ENCODE peak calls at places on chromosome 13, in five cellular contexts. P is activated CD4-positive, alpha-beta T cell treated with anti-CD3 and anti-CD28 coated beads for 1 hour; Q is NCI-H1092; O is thoracic aorta; K is stimulated activated CD8-positive, alpha-beta memory T cell treated with anti-CD3 and anti-CD28 coated beads, Interleukin-12 subunit alpha, Interleukin-12 subunit beta, amount 100 ng/mL, for 1 hour. I is an unnamed sample.

GRCh38 chr13:41767801-41768200 is 193.1 kb downstream of the VWA8 start:
- DNase-seq in P (no peak), K (no peak), O (no peak), Q (no peak), I (no peak)

GRCh38 chr13:37791699-37792098 is 77.9 kb downstream of the TRPC4 start:
- DNase-seq in P (no peak), Q (no peak), O (no peak), K (no peak), I (no peak)

GRCh38 chr13:52779028-52779612 is 39.5 kb upstream of the CNMD start:
- DNase-seq in P (no peak), O (no peak), Q (no peak), K (no peak), I (no peak)

GRCh38 chr13:51623473-51623872 is 39.2 kb downstream of the WDFY2 start:
- DNase-seq in P (no peak), O (no peak), K (no peak), Q (no peak), I (peak; percentile 38)

GRCh38 chr13:112791662-112792440 is 102.0 kb downstream of the ATP11A start:
- DNase-seq in K (no peak), Q (peak; percentile 31), P (no peak), O (no peak), I (no peak)

GRCh38 chr13:32261567-32261966 is 53.6 kb downstream of the ZAR1L start:
- DNase-seq in Q (no peak), K (no peak), P (no peak), O (peak; percentile 62), I (peak; percentile 88)

GRCh38 chr13:24127116-24127631 is 33.3 kb upstream of the SPATA13 start:
- DNase-seq in Q (no peak), O (no peak), P (no peak), K (no peak), I (no peak)

GRCh38 chr13:20869540-20869939 is 33.0 kb downstream of the XPO4 start:
- DNase-seq in O (no peak), Q (no peak), K (no peak), P (no peak), I (peak; percentile 7)

GRCh38 chr13:95191821-95192220 is 109.4 kb downstream of the ABCC4 start:
- DNase-seq in K (peak; percentile 20), P (peak; percentile 22), O (no peak), Q (peak; percentile 72), I (peak; percentile 90)

GRCh38 chr13:105087941-105088340 is 1447.5 kb downstream of the EFNB2 start:
- DNase-seq in O (no peak), Q (no peak), K (no peak), P (no peak), I (no peak)

GRCh38 chr13:69903081-69903480 is 204.5 kb upstream of the ATXN8OS start:
- DNase-seq in O (no peak), Q (no peak), P (no peak), K (no peak), I (no peak)

I was measured in foreskin fibroblast.